ENCODE peak calls at places on chromosomes 13 and 19, in nine cellular contexts. O, U, A, Q, M, C, F, L and D are unnamed samples.
A peak's percentile ranks its signal among the peaks of the same experiment; 100 is the strongest.

GRCh38 chr19:6047741-6048231 is 62.5 kb downstream of the RFX2 start:
- DNase-seq in C (peak; percentile 46), O (no peak), M (no peak), L (no peak), Q (peak; percentile 47), U (peak; percentile 41), A (no peak), F (peak; percentile 48), D (no peak)

GRCh38 chr19:7550987-7551761 is 15.7 kb downstream of the PNPLA6 start:
- DNase-seq in O (no peak), L (peak; percentile 33), F (peak; percentile 65), Q (peak; percentile 46), U (peak; percentile 49), M (peak; percentile 78), C (peak; percentile 41), A (no peak), D (peak; percentile 95)

GRCh38 chr19:1767464-1767933 is 14.2 kb downstream of the ONECUT3 start:
- DNase-seq in F (peak; percentile 90), O (peak; percentile 59), M (no peak), L (no peak), Q (peak; percentile 75), C (peak; percentile 12), U (peak; percentile 33), A (peak; percentile 38), D (peak; percentile 47)

GRCh38 chr13:94707400-94708021 is 4.8 kb downstream of the SOX21 start:
- DNase-seq in M (no peak), C (no peak), Q (no peak), F (no peak), O (no peak), U (no peak), L (no peak), A (no peak), D (no peak)

GRCh38 chr13:98749501-98749900 is 3.0 kb downstream of the SLC15A1 start:
- DNase-seq in A (no peak), F (no peak), L (peak; percentile 80), O (no peak), Q (no peak), M (no peak), C (peak; percentile 78), U (no peak), D (no peak)

GRCh38 chr13:43874512-43875092 is 4.9 kb downstream of the CCDC122 start:
- DNase-seq in O (no peak), A (no peak), M (no peak), U (peak; percentile 35), F (no peak), Q (no peak), L (no peak), C (peak; percentile 55), D (no peak)

GRCh38 chr19:43476606-43477005 is 11.2 kb upstream of the LYPD3 start:
- DNase-seq in L (peak; percentile 81), M (no peak), A (no peak), U (peak; percentile 62), Q (no peak), O (no peak), F (no peak), C (peak; percentile 71), D (no peak)

GRCh38 chr13:53200498-53201453 is 172.2 kb downstream of the OLFM4 start:
- DNase-seq in C (peak; percentile 19), Q (no peak), L (no peak), M (no peak), F (peak; percentile 67), U (peak; percentile 43), A (no peak), O (no peak), D (peak; percentile 83)

GRCh38 chr19:3324405-3324856 is 42.0 kb upstream of the NFIC start:
- DNase-seq in A (peak; percentile 63), O (peak; percentile 71), C (peak; percentile 45), F (peak; percentile 98), Q (no peak), L (no peak), M (no peak), U (peak; percentile 46), D (peak; percentile 57)

GRCh38 chr13:95067303-95067702 is 233.9 kb downstream of the ABCC4 start:
- DNase-seq in C (peak; percentile 67), L (no peak), M (no peak), Q (no peak), O (no peak), U (no peak), A (no peak), F (no peak), D (no peak)

GRCh38 chr13:42574011-42574410 is at the start of gene TNFSF11:
- DNase-seq in A (no peak), Q (no peak), M (no peak), O (no peak), U (peak; percentile 1), F (peak; percentile 68), L (no peak), C (no peak), D (no peak)

GRCh38 chr13:87872813-87873212 is 201.6 kb downstream of the SLITRK5 start:
- DNase-seq in M (no peak), C (peak; percentile 2), U (no peak), F (no peak), Q (no peak), A (no peak), O (no peak), L (peak; percentile 45), D (no peak)

GRCh38 chr13:75437582-75438318 is 44.2 kb downstream of the TBC1D4 start:
- DNase-seq in C (peak; percentile 53), O (no peak), M (peak; percentile 47), U (peak; percentile 30), F (no peak), L (no peak), A (no peak), Q (no peak), D (no peak)

GRCh38 chr19:43425567-43426392 is 11.1 kb downstream of the TEX101 start:
- DNase-seq in C (peak; percentile 26), A (no peak), F (no peak), L (no peak), U (peak; percentile 12), Q (peak; percentile 50), O (no peak), M (no peak), D (peak; percentile 71)

GRCh38 chr19:40090256-40091204 is at the start of gene ZNF780A:
- DNase-seq in A (peak; percentile 57), U (peak; percentile 78), C (peak; percentile 61), Q (peak; percentile 85), F (peak; percentile 89), M (peak; percentile 68), O (peak; percentile 62), L (peak; percentile 6), D (peak; percentile 72)

GRCh38 chr13:61136101-61136500 is 279.5 kb downstream of the PCDH20 start:
- DNase-seq in L (no peak), C (no peak), U (no peak), F (no peak), O (no peak), A (no peak), M (no peak), Q (no peak), D (no peak)

GRCh38 chr13:73661687-73662425 is 472.3 kb downstream of the KLF12 start:
- DNase-seq in M (no peak), F (no peak), U (no peak), L (no peak), A (no peak), Q (no peak), O (no peak), C (no peak), D (no peak)

GRCh38 chr13:48656621-48657020 is 2.9 kb downstream of the CYSLTR2 start:
- DNase-seq in F (no peak), M (no peak), Q (no peak), L (no peak), C (no peak), U (no peak), O (no peak), A (no peak), D (no peak)

GRCh38 chr13:28843594-28843993 is 23.5 kb downstream of the MTUS2 start:
- DNase-seq in F (no peak), C (no peak), Q (no peak), A (no peak), O (no peak), M (no peak), L (no peak), U (no peak), D (no peak)